ENCODE peak calls at places on chromosomes 4 and X, in five cellular contexts. V, C, Q, K and R are unnamed samples. For H3K4me1, the result is how much of the 10 kb centered on the place peaks cover.

GRCh38 chr4:55884093-55884850 is 30.8 kb downstream of the EXOC1 start:
- DNase-seq in V (no peak), C (no peak), Q (no peak), K (no peak), R (no peak)

GRCh38 chr4:138910914-138911336 is 104.7 kb upstream of the NOCT start:
- DNase-seq in V (peak), C (peak), Q (no peak), K (peak), R (peak)

GRCh38 chr4:56389558-56389957 is 2.3 kb upstream of the AASDH start:
- DNase-seq in V (no peak), C (no peak), Q (no peak), K (no peak), R (no peak)

GRCh38 chr4:103098746-103099421 is 750 bp downstream of the BDH2 start:
- DNase-seq in V (peak), C (peak), Q (peak), K (no peak), R (no peak)

GRCh38 chrX:130594453-130594916 is 192.7 kb downstream of the RBMX2 start:
- DNase-seq in V (no peak), C (no peak), Q (no peak), K (no peak), R (no peak)

GRCh38 chrX:19063030-19063429 is 59.2 kb downstream of the ADGRG2 start:
- DNase-seq in V (no peak), C (peak), Q (no peak), K (no peak), R (no peak)

GRCh38 chr4:89212666-89213381 is 94.8 kb downstream of the GPRIN3 start:
- DNase-seq in V (no peak), C (no peak), Q (no peak), K (no peak), R (peak)

GRCh38 chr4:79900182-79900581 is 172.8 kb downstream of the ANTXR2 start:
- DNase-seq in V (no peak), C (no peak), Q (no peak), K (no peak), R (no peak)

GRCh38 chr4:37892641-37893040 is 1.8 kb downstream of the TBC1D1 start:
- DNase-seq in V (no peak), C (no peak), Q (no peak), K (no peak), R (no peak)

GRCh38 chr4:129806986-129807385 is 711.0 kb downstream of the C4orf33 start:
- DNase-seq in V (no peak), C (no peak), Q (no peak), K (no peak), R (peak)

GRCh38 chrX:130726661-130727060 is 176.3 kb downstream of the ENOX2 start:
- DNase-seq in V (no peak), C (peak), Q (no peak), K (no peak), R (peak)

GRCh38 chr4:163544407-163545038 is 50.0 kb downstream of the TMA16 start:
- DNase-seq in V (peak), C (peak), Q (peak), K (peak), R (no peak)

GRCh38 chrX:27918799-27919198 is 62.5 kb downstream of the DCAF8L1 start:
- DNase-seq in V (peak), C (peak), Q (peak), K (no peak), R (no peak)

GRCh38 chrX:41177297-41177696 is 92.1 kb downstream of the USP9X start:
- DNase-seq in V (no peak), C (no peak), Q (no peak), K (no peak), R (no peak)

GRCh38 chr4:153950100-153950979 is 161.5 kb upstream of the SFRP2 start:
- DNase-seq in V (no peak), C (no peak), Q (no peak), K (no peak), R (no peak)

GRCh38 chrX:153970398-153971123 is 1.1 kb downstream of the HCFC1 start:
- DNase-seq in V (no peak), C (peak), Q (peak), K (peak), R (peak)

GRCh38 chr4:10097906-10098769 is 18.5 kb downstream of the WDR1 start:
- DNase-seq in V (no peak), C (no peak), Q (no peak), K (no peak), R (no peak)
- H3K4me1 ChIP-seq in V (half or more), C (half or more), Q (under half), K (under half), R (under half)

GRCh38 chr4:76723373-76723772 is 174.6 kb downstream of the SOWAHB start:
- DNase-seq in V (no peak), C (no peak), Q (no peak), K (no peak), R (no peak)

GRCh38 chr4:76726631-76727030 is 171.3 kb downstream of the SOWAHB start:
- DNase-seq in V (no peak), C (no peak), Q (no peak), K (no peak), R (no peak)

GRCh38 chr4:76725039-76725438 is 172.9 kb downstream of the SOWAHB start:
- DNase-seq in V (no peak), C (no peak), Q (no peak), K (no peak), R (no peak)

GRCh38 chr4:76723916-76724315 is 174.0 kb downstream of the SOWAHB start:
- DNase-seq in V (no peak), C (no peak), Q (peak), K (no peak), R (peak)

DNA sequence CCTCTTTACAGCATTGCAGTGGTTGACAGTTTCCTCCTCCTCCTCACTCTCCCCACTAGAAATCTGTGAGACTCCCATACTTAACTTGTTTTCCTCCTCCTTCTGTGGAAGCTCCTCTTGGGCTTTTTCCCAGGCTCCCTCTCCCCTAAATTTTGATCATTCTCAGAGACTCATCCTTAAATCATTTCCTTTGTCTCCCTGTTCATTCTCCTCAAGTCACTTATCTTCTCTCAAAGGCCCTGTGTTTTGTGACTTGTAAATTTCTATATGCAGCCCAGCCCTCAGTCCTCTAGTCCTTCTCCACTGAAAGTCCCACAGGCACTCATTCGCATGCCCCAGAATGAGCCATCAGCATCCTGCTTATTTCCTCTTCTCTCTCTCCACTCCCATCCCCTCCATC is 171.8 kb downstream of the SOWAHB start:
- DNase-seq in V (no peak), C (no peak), Q (no peak), K (no peak), R (no peak)
- H3K27ac ChIP-seq in V (no peak), C (no peak), Q (no peak), K (no peak), R (no peak)

GRCh38 chr4:880684-881405 is 51.3 kb downstream of the GAK start:
- DNase-seq in V (no peak), C (no peak), Q (no peak), K (no peak), R (no peak)
- H3K4me1 ChIP-seq in V (under half), C (under half), Q (under half), K (under half), R (under half)

DNA sequence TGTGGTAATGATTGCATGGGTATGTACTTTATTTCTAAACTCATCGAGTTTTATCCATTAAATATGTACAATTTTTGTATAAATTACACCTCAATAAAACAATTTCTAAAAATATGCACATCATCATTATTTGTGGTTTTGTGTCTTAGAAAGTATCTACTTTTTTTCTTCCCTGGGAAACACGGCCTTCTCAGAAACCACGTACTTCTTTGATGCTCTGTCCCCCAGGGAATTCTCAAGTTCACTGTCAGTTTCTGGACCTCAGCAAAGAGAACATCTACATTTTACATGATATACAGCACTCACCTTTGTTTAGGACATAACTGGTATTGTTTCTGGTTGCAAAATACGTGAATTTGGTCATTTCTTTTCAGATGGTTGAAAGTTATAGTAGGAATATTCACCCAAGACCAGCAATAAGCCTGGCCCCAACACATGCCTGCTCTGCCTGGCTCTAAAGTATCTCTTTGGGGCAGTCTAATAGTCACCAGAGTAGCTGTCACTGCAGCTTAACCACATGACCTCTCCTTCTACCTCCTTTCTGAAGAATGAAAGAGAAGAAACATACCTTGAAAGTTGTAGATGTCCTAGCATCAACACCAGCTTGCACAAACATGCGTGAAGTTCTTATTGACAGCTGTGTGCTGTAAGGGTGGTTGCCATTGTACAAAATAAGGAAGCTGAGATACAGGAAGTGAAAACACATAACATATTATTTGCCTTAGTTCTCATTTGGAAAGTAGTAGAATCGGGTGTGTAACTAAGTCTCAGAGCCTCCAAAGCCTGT is 48.4 kb upstream of the SPANXN4 start:
- DNase-seq in V (no peak), C (no peak), Q (no peak), K (no peak), R (no peak)
- H3K27ac ChIP-seq in V (no peak), C (no peak), Q (no peak), K (no peak), R (no peak)

DNA sequence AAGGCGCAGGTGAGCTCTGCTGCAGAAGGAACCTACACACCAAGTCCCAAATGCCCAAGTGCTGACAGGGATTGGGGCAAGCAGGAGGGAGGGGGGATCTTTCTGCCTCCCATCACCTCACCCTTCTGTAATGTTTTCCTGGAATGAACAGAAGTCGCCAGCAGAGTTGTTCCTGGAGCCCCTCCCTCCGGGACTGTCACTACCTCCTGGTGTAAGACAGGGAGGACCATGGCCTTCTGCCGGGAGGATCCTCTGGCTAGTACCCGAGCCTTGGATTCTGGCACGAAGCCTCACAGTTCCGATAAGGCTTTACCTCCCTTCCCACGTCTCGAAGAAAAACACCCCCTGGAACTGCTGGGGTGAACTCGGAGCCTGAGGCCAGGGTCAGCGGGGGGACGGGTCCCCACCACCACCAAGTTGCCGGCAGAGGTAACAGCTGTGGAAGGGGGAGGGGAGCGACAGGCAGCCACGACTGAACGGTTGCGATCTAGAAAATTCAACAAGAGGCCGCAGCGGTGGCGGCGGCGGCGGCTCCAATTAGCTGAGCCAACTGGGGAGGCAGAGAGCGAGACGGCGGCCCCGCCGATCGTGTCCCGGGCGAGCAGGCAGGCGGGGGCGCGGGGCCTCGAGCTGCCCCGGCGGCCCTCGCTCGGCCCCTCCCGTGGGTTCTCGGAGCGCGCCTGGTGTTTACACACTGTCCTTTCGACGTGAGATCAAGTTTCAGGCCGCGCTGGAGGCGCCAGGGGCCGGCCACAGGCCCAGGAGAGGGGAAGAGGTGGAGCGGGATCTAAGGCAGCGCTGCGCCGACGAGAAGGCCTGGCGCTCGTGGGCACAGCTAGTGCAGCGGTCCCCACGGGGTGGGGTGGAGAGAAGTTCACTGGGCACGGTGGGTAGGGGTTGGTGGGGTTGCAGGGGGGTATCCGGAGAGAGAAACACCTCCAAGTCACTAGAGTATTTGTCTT is 53.7 kb upstream of the BCOR start:
- DNase-seq in V (no peak), C (peak), Q (no peak), K (no peak), R (no peak)
- H3K4me1 ChIP-seq in V (under half), C (half or more), Q (half or more), K (under half), R (under half)

GRCh38 chr4:132065940-132066495 is 1083.1 kb upstream of the PCDH10 start:
- DNase-seq in V (peak), C (peak), Q (no peak), K (no peak), R (peak)
- H3K27ac ChIP-seq in V (no peak), C (no peak), Q (no peak), K (no peak), R (peak)

DNA sequence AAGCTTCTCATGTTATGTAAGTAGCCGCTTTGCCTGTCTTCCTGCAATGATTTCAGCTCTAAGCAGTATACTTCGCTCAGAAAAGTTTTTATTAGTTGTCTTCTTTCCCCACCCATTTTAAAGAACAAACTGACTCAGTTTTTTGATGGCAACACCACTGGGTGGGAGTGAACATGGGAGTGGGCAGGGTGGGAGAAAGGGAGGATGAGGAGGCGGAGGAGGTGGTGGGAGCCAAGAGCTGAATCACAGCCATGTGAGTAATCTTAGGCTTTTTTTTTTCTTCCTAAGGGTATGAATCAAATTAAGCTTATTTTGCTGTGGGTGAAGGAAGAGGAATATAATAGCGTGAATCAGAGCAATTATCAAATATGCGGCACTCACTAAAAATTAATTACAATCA is 574.3 kb upstream of the DIPK2B start:
- DNase-seq in V (peak), C (no peak), Q (peak), K (peak), R (no peak)
- H3K4me1 ChIP-seq in V (under half), C (under half), Q (half or more), K (under half), R (half or more)